ENCODE peak calls at places on chromosomes 12 and 14, in nine cellular contexts. Z, Q, X, N, I, F, O, B and S are unnamed samples.
A peak's percentile ranks its signal among the peaks of the same experiment; 100 is the strongest.

GRCh38 chr12:123389560-123390351 is 5.8 kb downstream of the KMT5A start:
- DNase-seq in I (peak; percentile 29), Q (peak; percentile 71), O (peak; percentile 57), N (no peak), X (peak; percentile 75), B (peak; percentile 77), Z (peak; percentile 90), F (no peak), S (no peak)

GRCh38 chr14:32724864-32725550 is 213.7 kb upstream of the NPAS3 start:
- DNase-seq in F (no peak), X (no peak), B (no peak), I (peak; percentile 93), Q (peak; percentile 66), N (peak; percentile 83), O (no peak), Z (no peak), S (peak; percentile 66)

GRCh38 chr12:4157122-4157521 is 116.4 kb upstream of the CCND2 start:
- DNase-seq in X (no peak), O (no peak), Z (no peak), N (no peak), I (no peak), F (no peak), Q (no peak), B (no peak), S (no peak)

GRCh38 chr12:47808574-47809380 is 10.9 kb downstream of the HDAC7 start:
- DNase-seq in Z (no peak), I (no peak), F (no peak), O (no peak), Q (peak; percentile 64), B (no peak), X (peak; percentile 67), N (no peak), S (no peak)

GRCh38 chr14:74963705-74964271 is 8.4 kb upstream of the PGF start:
- DNase-seq in O (no peak), N (peak; percentile 51), I (peak; percentile 73), Z (peak; percentile 82), X (no peak), Q (peak; percentile 71), F (no peak), B (no peak), S (no peak)

GRCh38 chr14:99273025-99273723 is 1.2 kb upstream of the BCL11B start:
- DNase-seq in B (peak; percentile 43), O (peak; percentile 33), Z (peak; percentile 79), Q (peak; percentile 13), F (no peak), X (no peak), N (peak; percentile 19), I (peak; percentile 17), S (no peak)

GRCh38 chr12:23753627-23754358 is 195.7 kb downstream of the SOX5 start:
- DNase-seq in N (no peak), B (no peak), O (no peak), I (no peak), Z (no peak), Q (no peak), X (no peak), F (no peak), S (no peak)

GRCh38 chr14:70808023-70808401 is 1.3 kb downstream of the MAP3K9 start:
- DNase-seq in X (no peak), F (no peak), N (no peak), Q (no peak), Z (peak; percentile 58), B (peak; percentile 54), O (no peak), I (peak; percentile 22), S (no peak)

GRCh38 chr14:92470215-92470614 is 43.4 kb upstream of the RIN3 start:
- DNase-seq in F (no peak), B (no peak), O (no peak), I (peak; percentile 94), Z (no peak), Q (peak; percentile 86), N (no peak), X (no peak), S (peak; percentile 24)

GRCh38 chr12:106282457-106283097 is 20.0 kb upstream of the TCP11L2 start:
- DNase-seq in I (peak; percentile 31), Q (peak; percentile 81), Z (peak; percentile 19), N (peak; percentile 75), X (no peak), B (peak; percentile 58), F (no peak), O (peak; percentile 50), S (no peak)

GRCh38 chr12:85804663-85805062 is 31.5 kb downstream of the RASSF9 start:
- DNase-seq in O (no peak), F (no peak), I (peak; percentile 89), B (no peak), N (peak; percentile 65), Z (no peak), Q (peak; percentile 58), X (no peak), S (no peak)

GRCh38 chr12:62379026-62379722 is 87.5 kb upstream of the MON2 start:
- DNase-seq in F (no peak), X (no peak), Z (no peak), N (peak; percentile 10), I (peak; percentile 41), Q (peak; percentile 6), B (no peak), O (no peak), S (no peak)

DNA sequence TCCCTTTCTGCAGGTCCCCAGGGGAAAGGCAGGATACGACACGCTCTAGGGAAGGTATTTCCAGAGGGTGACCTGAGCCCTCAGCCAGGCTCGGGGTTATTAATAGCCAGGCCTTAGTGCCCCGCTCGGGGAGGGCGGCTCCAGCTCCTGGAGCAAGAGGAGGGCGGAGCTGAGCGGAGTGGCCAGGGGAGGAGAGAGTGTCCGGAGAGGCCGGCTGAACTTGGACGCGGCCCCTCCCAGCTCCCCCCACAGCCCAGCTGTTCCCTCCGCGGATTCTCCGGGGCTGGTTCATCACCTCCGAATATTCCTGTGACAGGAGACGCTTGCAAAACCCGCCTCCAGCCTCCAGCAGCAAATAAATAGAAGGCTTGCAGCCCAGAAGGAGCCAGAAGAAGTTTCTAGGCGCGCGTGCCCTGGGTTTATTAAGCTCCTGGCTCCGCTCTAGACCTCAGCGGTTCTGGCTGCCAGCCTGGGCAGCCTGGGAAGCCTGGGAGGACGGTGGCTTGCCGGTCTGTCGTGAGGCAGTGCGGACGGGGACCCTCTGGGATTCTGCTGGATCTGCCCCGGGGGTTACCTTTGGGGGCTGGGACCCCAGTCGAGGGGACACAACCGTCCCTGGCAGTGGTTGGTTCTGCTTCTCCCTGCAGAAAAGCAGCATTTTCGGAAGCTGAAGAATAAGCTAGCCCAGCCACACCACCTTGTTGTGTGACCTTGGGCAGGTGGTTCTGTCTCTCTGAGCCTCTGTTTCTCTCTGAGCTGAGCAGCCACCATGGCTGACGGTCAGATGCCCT is at the start of gene HSPB8:
- DNase-seq in I (peak; percentile 92), B (peak; percentile 83), O (peak; percentile 89), X (peak; percentile 93), N (peak; percentile 97), Z (peak; percentile 96), F (peak; percentile 63), Q (peak; percentile 65), S (peak; percentile 50)
- H3K4me3 ChIP-seq in I (peak within 1 kb of the TSS; percentile 28), B (peak within 1 kb of the TSS; percentile 32), O (peak within 1 kb of the TSS; percentile 19), X (peak within 1 kb of the TSS; percentile 83), N (peak within 1 kb of the TSS; percentile 40), Z (no peak within 1 kb of the TSS), F (peak within 1 kb of the TSS; percentile 39), Q (peak within 1 kb of the TSS; percentile 51), S (peak within 1 kb of the TSS; percentile 53)

GRCh38 chr14:49621114-49621881 is 699 bp downstream of the MGAT2 start:
- DNase-seq in Z (peak; percentile 66), X (peak; percentile 89), Q (peak; percentile 81), O (peak; percentile 64), I (peak; percentile 68), B (peak; percentile 76), F (peak; percentile 34), N (peak; percentile 65), S (no peak)

GRCh38 chr14:49622022-49622607 is 1.5 kb downstream of the MGAT2 start:
- DNase-seq in Q (no peak), F (no peak), N (no peak), X (no peak), O (no peak), I (no peak), B (no peak), Z (no peak), S (no peak)

GRCh38 chr14:49617846-49618519 is 2.4 kb downstream of the RPL36AL start:
- DNase-seq in O (no peak), Z (no peak), X (no peak), I (no peak), Q (no peak), F (no peak), N (no peak), B (no peak), S (no peak)

GRCh38 chr14:49619730-49620129 is 696 bp downstream of the RPL36AL start:
- DNase-seq in Z (no peak), I (no peak), X (no peak), F (no peak), O (no peak), B (no peak), N (no peak), Q (no peak), S (no peak)

GRCh38 chr14:49620182-49621113 is at the start of the genes MGAT2 and RPL36AL:
- DNase-seq in Q (peak; percentile 100), N (peak; percentile 99), B (peak; percentile 99), Z (peak; percentile 98), F (peak; percentile 94), I (peak; percentile 99), X (peak; percentile 99), O (peak; percentile 98), S (peak; percentile 93)
- TF ChIP-seq CTCF in Q (peak; percentile 39), N (peak; percentile 40), B (peak; percentile 45), Z (no peak), F (peak; percentile 80), I (peak; percentile 36), X (peak; percentile 44), O (peak; percentile 19), S (peak; percentile 42)

GRCh38 chr12:6764011-6764828 is 1.9 kb upstream of the PTMS start:
- DNase-seq in Q (peak; percentile 98), O (peak; percentile 92), B (peak; percentile 88), N (peak; percentile 99), F (peak; percentile 80), Z (peak; percentile 98), X (peak; percentile 95), I (peak; percentile 100), S (peak; percentile 97)
- H3K4me3 ChIP-seq in Q (peak overlapping the region; percentile 91), O (peak overlapping the region; percentile 12), B (peak overlapping the region; percentile 47), N (peak overlapping the region; percentile 93), F (peak overlapping the region; percentile 32), Z (no peak overlapping the region), X (peak overlapping the region; percentile 94), I (peak overlapping the region; percentile 13), S (peak overlapping the region; percentile 16)

GRCh38 chr14:35963209-35963608 is 137.1 kb downstream of the BRMS1L start:
- DNase-seq in Q (no peak), B (peak; percentile 3), F (no peak), I (no peak), Z (no peak), O (no peak), X (no peak), N (no peak), S (no peak)
- TF ChIP-seq CTCF in Q (no peak), B (peak; percentile 37), F (no peak), I (no peak), Z (no peak), O (peak; percentile 2), X (no peak), N (no peak), S (no peak)

DNA sequence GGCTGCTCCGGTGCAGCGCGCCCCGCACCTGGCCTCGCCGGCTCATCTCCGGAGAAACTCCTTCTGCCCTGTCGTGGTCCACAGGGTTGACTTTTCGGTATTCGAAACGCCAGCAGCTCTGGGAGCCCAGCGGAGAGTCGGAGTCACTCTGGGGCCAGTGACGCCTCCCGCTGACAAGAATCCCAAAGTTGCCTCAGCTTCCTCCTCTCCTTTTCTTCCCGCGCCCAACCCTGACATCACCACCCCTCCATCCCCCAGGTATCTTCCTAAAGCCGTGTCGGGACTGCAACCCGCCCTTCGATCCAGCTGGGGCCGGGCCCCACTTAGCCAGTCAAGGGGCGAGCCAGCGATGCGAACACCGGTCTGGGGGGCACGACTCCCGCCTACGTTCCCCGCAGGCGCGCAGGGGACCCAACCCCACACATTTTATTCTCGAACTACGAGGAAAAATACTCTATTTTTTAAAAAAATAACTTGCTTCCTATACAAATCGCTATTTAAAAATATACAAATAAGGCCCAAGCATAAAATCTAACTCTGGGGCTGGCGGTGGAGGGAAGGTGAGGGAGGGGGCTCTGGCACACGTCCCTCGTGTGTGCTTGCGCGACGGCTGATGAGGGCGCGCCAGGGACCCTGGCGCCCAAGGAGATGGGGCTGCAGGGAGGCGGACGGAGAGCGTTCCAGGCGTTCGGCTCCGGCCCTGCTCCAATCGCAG is 2.1 kb downstream of the NKX2-8 start:
- DNase-seq in F (no peak), N (no peak), B (peak; percentile 21), O (no peak), Q (no peak), X (no peak), Z (no peak), I (no peak), S (no peak)
- H3K4me3 ChIP-seq in F (no peak overlapping the region), N (peak overlapping the region; percentile 34), B (no peak overlapping the region), O (peak overlapping the region; percentile 46), Q (no peak overlapping the region), X (peak overlapping the region; percentile 53), Z (no peak overlapping the region), I (no peak overlapping the region), S (no peak overlapping the region)